ENCODE peak calls at places on chromosome 17, in five cellular contexts. V is AG04450, X is right cardiac atrium, A is stomach, J is right atrium auricular region. W is an unnamed sample.

GRCh38 chr17:69609495-69610315 is 195.2 kb downstream of the MAP2K6 start:
- DNase-seq in A (no peak), V (no peak), J (no peak), X (no peak), W (no peak)

GRCh38 chr17:64355536-64356303 is 34.9 kb downstream of the PECAM1 start:
- DNase-seq in V (no peak), A (no peak), J (no peak), X (no peak), W (no peak)

GRCh38 chr17:50893183-50893993 is 27.2 kb upstream of the TOB1 start:
- DNase-seq in V (no peak), X (peak), A (no peak), J (no peak), W (no peak)

GRCh38 chr17:81164464-81165245 is 652 bp upstream of the PVALEF start:
- DNase-seq in A (peak), X (no peak), V (no peak), J (no peak), W (no peak)

GRCh38 chr17:75475144-75475835 is 18.9 kb downstream of the TMEM94 start:
- DNase-seq in A (no peak), J (no peak), X (no peak), V (no peak), W (no peak)

GRCh38 chr17:4786111-4786491 is at the start of gene VMO1:
- DNase-seq in V (no peak), J (no peak), A (no peak), X (peak), W (no peak)

GRCh38 chr17:20009302-20010098 is at the start of gene SPECC1:
- DNase-seq in A (peak), X (peak), J (peak), V (no peak), W (peak)

GRCh38 chr17:72151565-72152391 is 31.0 kb downstream of the SOX9 start:
- DNase-seq in A (peak), J (peak), X (peak), V (no peak), W (peak)

GRCh38 chr17:14010999-14011692 is 58.2 kb upstream of the COX10 start:
- DNase-seq in V (no peak), A (no peak), X (no peak), J (no peak), W (no peak)

GRCh38 chr17:45228985-45229517 is 7.4 kb downstream of the FMNL1 start:
- DNase-seq in V (peak), J (peak), A (peak), X (peak), W (no peak)

GRCh38 chr17:75822119-75822799 is 21.9 kb downstream of the UNC13D start:
- DNase-seq in J (no peak), A (peak), X (peak), V (no peak), W (no peak)

GRCh38 chr17:44916059-44916780 is 920 bp upstream of the GFAP start:
- DNase-seq in J (no peak), A (no peak), V (no peak), X (peak), W (peak)

GRCh38 chr17:444879-445454 is 92.4 kb upstream of the RPH3AL start:
- DNase-seq in X (no peak), V (no peak), J (no peak), A (no peak), W (no peak)

GRCh38 chr17:80559688-80560290 is 15.2 kb downstream of the RPTOR start:
- DNase-seq in V (peak), A (no peak), X (no peak), J (no peak), W (no peak)

GRCh38 chr17:80891096-80892018 is 100.3 kb upstream of the CHMP6 start:
- DNase-seq in J (no peak), X (peak), A (peak), V (peak), W (no peak)

GRCh38 chr17:35372846-35373531 is 432 bp downstream of the SLFN11 start:
- DNase-seq in J (no peak), V (no peak), A (peak), X (peak), W (no peak)

GRCh38 chr17:31750578-31750977 is 108.5 kb downstream of the COPRS start:
- DNase-seq in V (no peak), X (no peak), J (no peak), A (no peak), W (no peak)

DNA sequence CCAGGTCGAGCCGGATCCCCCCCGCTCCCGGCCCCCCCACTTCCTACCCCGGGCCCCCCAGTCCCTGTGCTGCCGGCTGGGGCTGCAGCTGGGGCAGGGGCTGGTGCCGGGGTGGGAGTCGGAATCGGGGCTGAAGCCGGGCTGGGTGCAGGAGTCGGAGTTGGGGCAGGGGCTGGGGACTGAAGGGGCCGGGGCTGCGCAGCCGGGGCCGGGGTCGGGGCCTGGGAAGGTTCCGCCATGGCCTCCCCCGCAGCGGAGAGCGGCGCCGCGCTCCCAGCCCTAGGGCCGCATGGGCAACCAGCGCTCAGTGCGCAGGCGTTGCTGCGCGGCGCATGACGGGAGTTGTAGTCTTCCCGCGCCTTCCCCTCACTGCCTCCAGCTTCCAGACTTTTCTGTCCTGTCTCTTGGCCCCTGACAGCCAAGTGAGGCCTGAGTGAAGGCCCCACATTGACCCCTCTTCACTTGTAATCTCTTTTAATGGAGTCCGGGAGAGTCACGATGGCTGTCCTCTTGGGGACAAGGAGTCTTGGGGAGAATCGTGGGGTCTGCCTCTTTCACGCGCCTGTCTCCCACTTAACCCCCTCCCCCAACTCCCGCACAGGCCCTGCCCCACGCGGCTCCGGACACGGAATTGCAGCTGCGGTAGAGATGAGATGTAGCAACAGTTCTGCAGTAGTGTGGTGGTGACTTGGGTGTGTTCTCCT is at the start of gene KAT2A:
- DNase-seq in A (peak), J (peak), X (peak), V (no peak), W (peak)
- H3K27ac ChIP-seq in A (peak), J (peak), X (no peak), V (no peak), W (no peak)

GRCh38 chr17:78865682-78866390 is 25.2 kb upstream of the USP36 start:
- DNase-seq in V (peak), A (peak), X (peak), J (peak), W (peak)
- H3K27ac ChIP-seq in V (peak), A (no peak), X (no peak), J (no peak), W (no peak)

DNA sequence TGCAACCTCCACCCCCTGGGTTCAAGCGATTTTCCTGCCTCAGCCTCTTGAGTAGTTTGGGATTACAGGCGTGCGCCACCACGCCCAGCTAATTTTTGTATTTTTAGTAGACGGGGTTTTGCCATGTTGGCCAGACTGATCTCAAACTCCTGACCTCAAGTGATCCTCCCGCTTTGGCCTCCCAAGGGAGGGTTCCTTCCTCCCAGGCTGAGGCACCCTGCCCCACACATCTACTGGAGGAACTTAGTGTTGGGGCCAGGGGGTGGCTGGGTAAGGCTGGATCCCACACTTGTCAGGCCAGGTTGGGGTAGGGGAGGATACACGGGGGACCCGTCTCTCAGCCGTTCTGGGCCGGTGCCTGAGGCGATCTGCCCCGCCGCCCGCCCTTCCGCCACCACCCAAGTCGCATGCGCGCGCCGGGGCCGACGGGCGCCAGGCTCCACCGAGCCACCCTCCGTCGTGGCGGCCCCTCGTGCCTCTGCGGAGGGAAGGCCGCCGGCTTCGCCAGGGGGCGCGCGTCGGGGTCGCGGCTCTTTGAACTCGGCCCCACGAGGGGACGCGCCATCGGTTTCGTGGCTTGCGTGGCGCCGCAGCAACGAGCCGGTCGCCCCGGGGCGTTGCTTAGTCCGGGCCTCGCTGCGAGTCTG is 15.9 kb downstream of the GRB7 start:
- DNase-seq in J (no peak), V (no peak), X (peak), A (peak), W (no peak)
- H3K27ac ChIP-seq in J (peak), V (no peak), X (peak), A (peak), W (no peak)

GRCh38 chr17:42054101-42054500 is 3.7 kb upstream of the C17orf113 start:
- DNase-seq in J (no peak), A (no peak), X (no peak), V (no peak), W (no peak)
- H3K27ac ChIP-seq in J (no peak), A (no peak), X (no peak), V (no peak), W (no peak)

GRCh38 chr17:68033636-68034451 is 1.7 kb upstream of the KPNA2 start:
- DNase-seq in J (no peak), X (no peak), A (no peak), V (no peak), W (peak)
- H3K27ac ChIP-seq in J (no peak), X (peak), A (no peak), V (no peak), W (peak)

DNA sequence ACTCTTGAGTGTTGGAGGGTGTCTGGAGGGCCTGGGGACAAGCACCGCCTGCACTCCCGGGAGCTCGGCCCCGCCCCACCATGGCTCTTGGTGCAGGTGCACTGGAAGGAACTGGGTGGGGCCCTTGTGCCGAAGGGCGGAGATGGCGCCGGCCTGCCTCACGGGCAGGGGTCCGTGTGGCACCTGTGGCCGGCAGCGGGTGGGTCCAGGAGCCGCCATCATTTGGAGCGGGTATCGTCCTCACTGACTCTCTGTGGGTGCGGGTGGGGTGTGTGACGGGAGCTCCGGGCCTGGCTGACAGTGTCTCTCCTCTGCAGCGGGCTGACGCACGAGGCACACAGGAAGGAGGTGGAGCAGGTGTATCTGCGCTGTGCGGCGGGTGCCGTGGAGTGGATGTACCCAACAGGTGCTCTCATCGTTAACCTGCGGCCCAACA is 5.2 kb downstream of the METRNL start:
- DNase-seq in X (peak), A (peak), J (no peak), V (no peak), W (no peak)
- H3K27ac ChIP-seq in X (no peak), A (peak), J (peak), V (peak), W (no peak)

GRCh38 chr17:42687707-42688275 is 5.5 kb downstream of the CNTNAP1 start:
- DNase-seq in A (no peak), J (no peak), V (no peak), X (no peak), W (no peak)
- H3K27ac ChIP-seq in A (no peak), J (no peak), V (no peak), X (no peak), W (no peak)

W was measured in neuronal stem cell.